ENCODE peak calls at places on chromosomes 7 and 10, in nine cellular contexts. O is NCI-H2081; B is IMR-90; D is SW480; Y is dorsolateral prefrontal cortex; H is lung microvascular endothelial cell; E is substantia nigra; Z is iPS-NIHi11; P is stimulated activated CD4-positive, alpha-beta T cell treated with anti-CD3 and anti-CD28 coated beads, Interleukin-2, amount 100 ng/mL, for 48 hours. T is an unnamed sample.

GRCh38 chr10:4214912-4215311 is 429.9 kb upstream of the KLF6 start:
- DNase-seq in B (no peak), Z (peak), D (no peak), E (no peak), Y (no peak), P (no peak), H (no peak), O (no peak), T (no peak)

GRCh38 chr10:89535185-89536012 is at the start of gene SLC16A12:
- DNase-seq in Z (peak), Y (no peak), O (no peak), P (no peak), D (no peak), E (no peak), B (no peak), H (no peak), T (no peak)

GRCh38 chr7:13834328-13834761 is 155.1 kb downstream of the ETV1 start:
- DNase-seq in E (no peak), O (no peak), Y (no peak), H (no peak), D (no peak), P (no peak), Z (no peak), B (no peak), T (no peak)

GRCh38 chr7:72405389-72405788 is 6.7 kb downstream of the CALN1 start:
- DNase-seq in Y (peak), P (no peak), E (no peak), O (no peak), Z (no peak), B (no peak), D (peak), H (no peak), T (no peak)

GRCh38 chr10:124906551-124907001 is 35.3 kb upstream of the ZRANB1 start:
- DNase-seq in H (no peak), E (no peak), O (no peak), Z (no peak), Y (no peak), B (peak), P (no peak), D (no peak), T (no peak)

GRCh38 chr7:20267482-20267881 is 50.3 kb upstream of the MACC1 start:
- DNase-seq in O (no peak), E (no peak), Y (no peak), D (no peak), P (no peak), B (no peak), H (no peak), Z (no peak), T (no peak)

GRCh38 chr7:1368682-1369571 is 90.3 kb downstream of the MICALL2 start:
- DNase-seq in O (no peak), H (no peak), E (no peak), B (no peak), Y (no peak), D (peak), P (peak), Z (peak), T (peak)

GRCh38 chr7:48748081-48748833 is 176.1 kb upstream of the CDC14C start:
- DNase-seq in Z (no peak), P (no peak), H (no peak), E (no peak), D (no peak), Y (no peak), O (no peak), B (no peak), T (no peak)

GRCh38 chr10:13788320-13788600 is 201.5 kb downstream of the PRPF18 start:
- DNase-seq in H (no peak), Z (no peak), O (no peak), P (no peak), D (no peak), E (no peak), Y (no peak), B (no peak), T (no peak)

GRCh38 chr10:24849537-24850299 is 102.7 kb downstream of the PRTFDC1 start:
- DNase-seq in P (no peak), D (no peak), O (peak), Y (no peak), E (no peak), Z (no peak), B (no peak), H (peak), T (peak)

GRCh38 chr10:33273295-33274002 is 61.0 kb downstream of the NRP1 start:
- DNase-seq in Z (peak), E (no peak), B (peak), Y (peak), P (no peak), O (peak), D (peak), H (peak), T (no peak)

GRCh38 chr7:97971990-97972943 is 17.7 kb downstream of the OCM2 start:
- DNase-seq in P (peak), Z (peak), E (peak), O (peak), D (peak), B (peak), Y (peak), H (peak), T (peak)

GRCh38 chr7:158282461-158283001 is 305.1 kb downstream of the PTPRN2 start:
- DNase-seq in P (no peak), D (no peak), H (no peak), B (no peak), E (no peak), O (no peak), Z (no peak), Y (no peak), T (no peak)

GRCh38 chr7:29502133-29502532 is 61.5 kb upstream of the PRR15 start:
- DNase-seq in B (no peak), Z (no peak), O (no peak), H (no peak), Y (no peak), D (no peak), P (no peak), E (no peak), T (no peak)

GRCh38 chr10:104617831-104618230 is 23.3 kb upstream of the SORCS3 start:
- DNase-seq in Y (no peak), H (no peak), E (no peak), Z (no peak), O (no peak), P (no peak), D (no peak), B (no peak), T (no peak)

GRCh38 chr10:80454526-80455460 is 683 bp downstream of the TSPAN14 start:
- DNase-seq in Z (peak), Y (no peak), P (no peak), E (no peak), D (peak), H (peak), B (no peak), O (peak), T (no peak)

T was measured in NCI-H1930.